ENCODE peak calls at places on chromosomes 6 and 20, in six cellular contexts. Y is CD8-positive, alpha-beta T cell; C is lung; X is AG10803; T is gastrocnemius medialis; V is psoas muscle. I is an unnamed sample.

GRCh38 chr6:4612636-4613171 is 163.5 kb upstream of the CDYL start:
- DNase-seq in T (no peak), X (peak), C (no peak), Y (no peak), V (peak), I (no peak)

GRCh38 chr6:138026342-138026741 is 80.9 kb downstream of the PERP start:
- DNase-seq in C (no peak), T (no peak), Y (no peak), X (no peak), V (no peak), I (no peak)

GRCh38 chr20:1184638-1185315 is at the start of gene TMEM74B:
- DNase-seq in X (no peak), C (no peak), Y (no peak), T (no peak), V (no peak), I (no peak)

GRCh38 chr20:45400346-45401031 is 7.6 kb upstream of the DBNDD2 start:
- DNase-seq in T (no peak), X (no peak), C (no peak), Y (no peak), V (no peak), I (no peak)

GRCh38 chr6:47126647-47127339 is 84.7 kb upstream of the ADGRF1 start:
- DNase-seq in T (no peak), Y (no peak), X (no peak), C (no peak), V (no peak), I (no peak)

GRCh38 chr6:149634315-149634714 is 14.2 kb downstream of the KATNA1 start:
- DNase-seq in T (no peak), V (no peak), Y (no peak), X (no peak), C (no peak), I (no peak)

GRCh38 chr6:151370509-151371078 is 20.8 kb downstream of the ZBTB2 start:
- DNase-seq in X (no peak), T (no peak), Y (peak), V (no peak), C (no peak), I (no peak)

GRCh38 chr20:20338133-20338730 is 29.7 kb upstream of the INSM1 start:
- DNase-seq in C (no peak), Y (no peak), X (no peak), V (no peak), T (no peak), I (no peak)

GRCh38 chr6:148760568-148761531 is 14.0 kb downstream of the UST start:
- DNase-seq in C (peak), X (peak), V (peak), T (peak), Y (peak), I (peak)

GRCh38 chr20:37490670-37491350 is 30.2 kb upstream of the NNAT start:
- DNase-seq in Y (no peak), T (no peak), C (no peak), V (no peak), X (no peak), I (no peak)

GRCh38 chr6:36436466-36436865 is 6.2 kb downstream of the PXT1 start:
- DNase-seq in V (no peak), Y (no peak), T (no peak), C (no peak), X (peak), I (no peak)

GRCh38 chr6:106256201-106256968 is 69.2 kb downstream of the ATG5 start:
- DNase-seq in V (no peak), T (no peak), C (no peak), X (peak), Y (no peak), I (no peak)

GRCh38 chr20:19775353-19776201 is 17.5 kb downstream of the RIN2 start:
- DNase-seq in T (no peak), C (no peak), Y (no peak), X (peak), V (no peak), I (no peak)

GRCh38 chr6:170072246-170072645 is 218.6 kb downstream of the DLL1 start:
- DNase-seq in X (no peak), Y (no peak), C (no peak), T (no peak), V (no peak), I (no peak)

GRCh38 chr20:24208652-24209051 is 220.1 kb upstream of the GGTLC1 start:
- DNase-seq in X (no peak), T (no peak), C (no peak), Y (no peak), V (no peak), I (no peak)

GRCh38 chr6:31403283-31403989 is at the start of gene MICA:
- DNase-seq in C (peak), X (peak), V (peak), Y (peak), T (peak), I (peak)

GRCh38 chr6:156513504-156513903 is 263.7 kb upstream of the ARID1B start:
- DNase-seq in Y (no peak), X (no peak), V (no peak), C (no peak), T (no peak), I (no peak)

GRCh38 chr6:138493413-138493812 is 5.9 kb downstream of the NHSL1 start:
- DNase-seq in V (no peak), C (peak), X (peak), Y (no peak), T (no peak), I (no peak)

GRCh38 chr6:63476302-63476701 is 96.0 kb upstream of the LOC128125822 start:
- DNase-seq in V (no peak), X (no peak), T (peak), C (no peak), Y (no peak), I (no peak)

GRCh38 chr6:56890683-56891429 is 64.1 kb upstream of the BEND6 start:
- DNase-seq in X (peak), T (no peak), V (no peak), C (no peak), Y (no peak), I (peak)

GRCh38 chr6:33815854-33816253 is 12.1 kb upstream of the MLN start:
- DNase-seq in V (no peak), C (no peak), T (no peak), Y (no peak), X (no peak), I (no peak)

GRCh38 chr20:35360033-35360432 is 51.7 kb downstream of the UQCC1 start:
- DNase-seq in X (no peak), V (no peak), Y (no peak), T (no peak), C (no peak), I (no peak)

GRCh38 chr6:40344566-40345185 is 242.5 kb downstream of the LRFN2 start:
- DNase-seq in Y (peak), T (no peak), V (no peak), C (no peak), X (no peak), I (no peak)

DNA sequence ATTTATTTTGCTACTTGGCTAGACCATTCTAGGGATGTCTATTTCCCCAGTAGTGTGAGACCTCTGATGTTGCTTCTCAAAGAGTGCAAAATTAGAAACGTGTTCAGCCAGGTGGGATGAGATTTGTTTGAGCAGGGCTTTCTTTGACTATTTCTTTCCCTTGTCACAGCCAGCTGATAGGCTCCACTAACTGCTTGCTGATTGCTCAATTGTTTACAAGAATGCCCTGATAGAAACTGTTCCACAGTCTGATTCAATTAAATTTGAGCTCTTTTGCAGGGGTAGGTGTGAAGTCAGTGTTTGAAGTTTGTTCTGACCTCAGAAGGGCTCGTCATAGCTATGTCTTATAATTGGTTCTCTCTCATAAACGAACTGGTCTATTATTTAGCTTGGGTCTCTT is 220.5 kb downstream of the FNDC1 start:
- DNase-seq in T (no peak), C (no peak), V (no peak), Y (no peak), X (no peak), I (no peak)
- TF ChIP-seq CTCF in T (no peak), C (no peak), V (no peak), Y (no peak), X (no peak), I (no peak)

GRCh38 chr6:28776269-28777146 is 147.3 kb downstream of the TRIM27 start:
- DNase-seq in C (no peak), V (no peak), Y (no peak), T (no peak), X (no peak), I (no peak)
- H3K4me3 ChIP-seq in C (no peak), V (no peak), Y (no peak), T (no peak), X (no peak), I (no peak)

GRCh38 chr20:62938105-62938888 is at the start of gene GID8:
- DNase-seq in T (no peak), V (peak), X (no peak), C (no peak), Y (peak), I (peak)
- TF ChIP-seq CTCF in T (no peak), V (no peak), X (no peak), C (no peak), Y (no peak), I (no peak)

GRCh38 chr6:129492260-129492659 is 217.7 kb downstream of the ARHGAP18 start:
- DNase-seq in Y (no peak), T (no peak), X (no peak), V (no peak), C (no peak), I (no peak)

GRCh38 chr6:129489215-129489765 is 220.7 kb downstream of the ARHGAP18 start:
- DNase-seq in T (no peak), X (no peak), C (no peak), Y (no peak), V (no peak), I (no peak)

GRCh38 chr6:129491436-129491835 is 218.5 kb downstream of the ARHGAP18 start:
- DNase-seq in X (no peak), C (no peak), T (no peak), Y (no peak), V (no peak), I (no peak)

GRCh38 chr6:129488313-129488712 is 221.7 kb downstream of the ARHGAP18 start:
- DNase-seq in C (no peak), V (no peak), Y (no peak), T (no peak), X (no peak), I (no peak)

GRCh38 chr6:129490551-129491245 is 219.3 kb downstream of the ARHGAP18 start:
- DNase-seq in C (peak), V (no peak), T (no peak), X (peak), Y (peak), I (peak)
- H3K4me3 ChIP-seq in C (no peak), V (peak), T (peak), X (peak), Y (peak), I (peak)

DNA sequence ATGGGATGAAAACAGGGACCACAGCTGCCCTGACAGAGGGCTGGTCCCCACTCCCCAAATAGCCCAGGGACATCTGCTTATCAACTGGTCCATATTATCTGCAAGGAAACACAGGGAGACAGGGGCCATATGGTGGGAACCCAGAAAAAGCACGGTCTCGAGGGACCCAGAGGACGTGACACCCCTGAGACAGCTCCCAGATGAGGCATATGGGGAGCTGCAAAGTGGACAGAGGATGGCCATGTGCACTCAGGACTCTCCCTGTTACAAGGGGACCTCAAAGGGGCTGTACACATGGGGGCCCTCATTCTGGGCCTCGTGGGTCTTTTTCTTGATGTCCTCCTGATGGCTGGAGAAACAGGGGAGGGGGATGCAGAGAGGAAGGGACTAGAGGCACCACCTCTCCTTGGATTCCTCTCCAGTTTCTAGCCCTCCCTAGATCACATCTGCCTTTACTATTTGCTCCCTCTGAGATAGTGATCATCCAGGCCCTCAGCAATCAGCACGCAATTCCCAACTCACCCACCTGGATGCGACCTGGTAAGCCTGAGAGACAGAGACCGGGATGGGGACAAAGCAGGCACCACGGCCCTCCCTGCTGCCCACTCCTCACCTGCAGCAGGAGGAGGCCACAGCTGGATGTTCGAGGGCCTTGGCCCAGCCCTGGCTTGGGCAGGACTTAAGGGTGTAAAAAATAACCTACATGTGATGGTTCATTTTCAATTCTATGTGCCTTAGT is 13.1 kb upstream of the HLA-G start:
- DNase-seq in C (no peak), Y (no peak), V (no peak), T (no peak), X (no peak), I (no peak)
- TF ChIP-seq CTCF in C (no peak), Y (no peak), V (no peak), T (no peak), X (no peak), I (no peak)

GRCh38 chr20:2801459-2801728 is 967 bp upstream of the CPXM1 start:
- DNase-seq in X (no peak), C (no peak), T (no peak), V (no peak), Y (no peak), I (no peak)
- H3K4me3 ChIP-seq in X (no peak), C (no peak), T (no peak), V (no peak), Y (no peak), I (no peak)

GRCh38 chr20:10647471-10647870 is 26.3 kb downstream of the JAG1 start:
- DNase-seq in C (no peak), T (no peak), Y (no peak), X (no peak), V (no peak), I (no peak)
- TF ChIP-seq CTCF in C (no peak), T (no peak), Y (no peak), X (peak), V (peak), I (peak)

DNA sequence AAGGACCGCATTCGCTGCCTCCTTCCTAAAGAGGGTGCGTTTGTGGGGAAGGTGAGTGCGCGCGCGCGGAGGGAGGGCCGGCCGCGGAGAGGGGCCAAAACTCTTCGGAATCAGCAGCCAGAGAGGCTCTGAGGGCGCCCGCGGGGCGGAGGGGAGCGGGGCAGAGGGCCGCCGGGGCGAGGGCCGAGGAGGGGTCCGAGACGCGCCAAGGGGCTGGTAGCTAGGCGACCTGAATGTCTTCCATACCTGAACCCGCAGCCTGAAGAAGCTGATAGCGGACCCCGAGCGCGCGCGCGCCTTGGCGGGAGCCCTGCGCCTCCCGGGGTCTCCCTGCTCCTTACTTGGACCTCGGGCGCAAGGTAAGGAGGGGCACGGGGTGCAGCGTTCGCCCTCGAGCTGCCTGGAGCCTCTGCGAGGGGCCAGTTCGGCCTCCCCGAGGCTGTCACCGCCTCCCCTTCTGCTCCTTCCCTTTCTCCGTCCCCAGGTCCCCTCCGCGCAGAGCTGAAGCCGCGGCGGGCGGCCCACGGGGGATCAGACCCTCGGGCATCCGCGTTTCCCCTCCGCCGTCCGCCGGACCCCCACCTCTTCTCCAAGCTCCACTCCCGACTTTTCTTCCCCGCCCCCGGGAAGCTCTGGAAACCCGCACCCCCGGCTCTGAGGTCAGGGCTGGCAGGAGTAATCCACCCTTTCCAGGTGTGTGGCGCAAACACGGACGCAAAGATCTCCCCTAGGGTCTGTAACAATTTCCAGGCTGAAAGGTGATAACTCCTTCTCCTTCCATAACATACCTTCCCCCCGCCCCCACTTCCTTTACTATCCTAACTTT is 13.1 kb upstream of the DEK start:
- DNase-seq in T (no peak), C (no peak), Y (no peak), V (peak), X (no peak), I (no peak)
- H3K4me3 ChIP-seq in T (peak), C (no peak), Y (no peak), V (peak), X (peak), I (peak)

DNA sequence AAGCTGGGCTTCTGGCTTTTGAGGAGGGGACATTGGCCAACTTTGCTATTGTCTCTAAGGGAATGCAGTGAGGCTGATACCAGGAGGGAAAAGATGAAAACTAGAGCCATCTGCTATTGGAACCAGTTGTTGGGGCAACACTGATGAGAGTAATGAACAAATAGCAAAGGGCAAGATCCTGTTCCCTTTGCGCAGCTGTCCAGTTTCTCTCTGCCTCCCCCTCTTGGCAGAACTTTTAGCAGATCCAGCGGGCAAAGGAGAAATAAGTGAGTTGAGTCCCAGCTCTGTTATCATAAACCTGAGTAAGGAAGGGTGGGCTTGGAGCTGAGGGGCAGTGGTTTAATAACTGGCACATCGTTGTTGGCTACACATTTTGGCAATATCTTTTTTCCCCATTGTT is 126.8 kb downstream of the AKAP7 start:
- DNase-seq in X (no peak), V (no peak), T (no peak), Y (no peak), C (no peak), I (no peak)
- TF ChIP-seq CTCF in X (no peak), V (no peak), T (no peak), Y (no peak), C (no peak), I (no peak)

I was measured in GM06990.